ENCODE peak calls at places on chromosomes 11 and 22, in five cellular contexts. One of them, this sample, is unnamed.

GRCh38 chr11:77113382-77114088 is 10.9 kb downstream of the OMP start:
- DNase-seq in A673: peak; percentile 34
- DNase-seq in kidney: no peak
- DNase-seq in body of pancreas: peak; percentile 56
- DNase-seq in HCT116: no peak
- DNase-seq in this sample: no peak

GRCh38 chr22:33865248-33865647 is 55.0 kb downstream of the LARGE1 start:
- DNase-seq in body of pancreas: no peak
- DNase-seq in HCT116: no peak
- DNase-seq in kidney: no peak
- DNase-seq in A673: no peak
- DNase-seq in this sample: no peak

GRCh38 chr11:126384053-126384335 is 28.5 kb downstream of the ST3GAL4 start:
- DNase-seq in A673: no peak
- DNase-seq in HCT116: no peak
- DNase-seq in kidney: no peak
- DNase-seq in body of pancreas: no peak
- DNase-seq in this sample: no peak

GRCh38 chr22:45131749-45132148 is 32.0 kb upstream of the NUP50 start:
- DNase-seq in HCT116: no peak
- DNase-seq in kidney: no peak
- DNase-seq in body of pancreas: no peak
- DNase-seq in A673: no peak
- DNase-seq in this sample: no peak

GRCh38 chr11:84419576-84419975 is 1133.4 kb upstream of the CCDC90B start:
- DNase-seq in kidney: no peak
- DNase-seq in HCT116: no peak
- DNase-seq in A673: no peak
- DNase-seq in body of pancreas: no peak
- DNase-seq in this sample: no peak

GRCh38 chr11:118406599-118407166 is 5.3 kb downstream of the ATP5MG start:
- DNase-seq in body of pancreas: no peak
- DNase-seq in kidney: no peak
- DNase-seq in HCT116: no peak
- DNase-seq in A673: peak; percentile 23
- DNase-seq in this sample: no peak

GRCh38 chr11:19820100-19820499 is 107.5 kb downstream of the NAV2 start:
- DNase-seq in A673: no peak
- DNase-seq in body of pancreas: no peak
- DNase-seq in HCT116: no peak
- DNase-seq in kidney: no peak
- DNase-seq in this sample: no peak

GRCh38 chr11:59437770-59438169 is 1.5 kb downstream of the OR5A1 start:
- DNase-seq in kidney: no peak
- DNase-seq in HCT116: no peak
- DNase-seq in body of pancreas: no peak
- DNase-seq in A673: peak; percentile 75
- DNase-seq in this sample: no peak

GRCh38 chr11:130511765-130512164 is 63.3 kb downstream of the ADAMTS15 start:
- DNase-seq in body of pancreas: no peak
- DNase-seq in A673: no peak
- DNase-seq in HCT116: no peak
- DNase-seq in kidney: no peak
- DNase-seq in this sample: no peak

GRCh38 chr11:95563859-95564258 is 225.7 kb downstream of the FAM76B start:
- DNase-seq in HCT116: no peak
- DNase-seq in body of pancreas: no peak
- DNase-seq in kidney: no peak
- DNase-seq in A673: no peak
- DNase-seq in this sample: no peak

GRCh38 chr11:61516675-61517516 is 8.3 kb downstream of the LRRC10B start:
- DNase-seq in HCT116: no peak
- DNase-seq in kidney: no peak
- DNase-seq in body of pancreas: no peak
- DNase-seq in A673: peak; percentile 84
- DNase-seq in this sample: peak; percentile 43

GRCh38 chr22:19998232-19998951 is 18.2 kb downstream of the ARVCF start:
- DNase-seq in body of pancreas: no peak
- DNase-seq in HCT116: no peak
- DNase-seq in A673: no peak
- DNase-seq in kidney: peak; percentile 71
- DNase-seq in this sample: no peak

GRCh38 chr11:1109101-1109917 is 34.6 kb downstream of the MUC2 start:
- DNase-seq in body of pancreas: no peak
- DNase-seq in HCT116: no peak
- DNase-seq in kidney: peak; percentile 71
- DNase-seq in A673: no peak
- DNase-seq in this sample: no peak

GRCh38 chr22:38657248-38657909 is 941 bp downstream of the CBY1 start:
- DNase-seq in body of pancreas: peak; percentile 39
- DNase-seq in A673: no peak
- DNase-seq in HCT116: no peak
- DNase-seq in kidney: no peak
- DNase-seq in this sample: peak; percentile 30

GRCh38 chr11:74696932-74697687 is 34.1 kb downstream of the CHRDL2 start:
- DNase-seq in A673: no peak
- DNase-seq in kidney: peak; percentile 96
- DNase-seq in HCT116: no peak
- DNase-seq in body of pancreas: peak; percentile 81
- DNase-seq in this sample: no peak

GRCh38 chr11:74418509-74418895 is 20.3 kb upstream of the PGM2L1 start:
- DNase-seq in kidney: no peak
- DNase-seq in A673: peak; percentile 91
- DNase-seq in HCT116: no peak
- DNase-seq in body of pancreas: no peak
- DNase-seq in this sample: no peak

GRCh38 chr11:116613201-116613910 is 159.4 kb downstream of the BUD13 start:
- DNase-seq in body of pancreas: no peak
- DNase-seq in HCT116: no peak
- DNase-seq in A673: no peak
- DNase-seq in kidney: no peak
- DNase-seq in this sample: no peak

DNA sequence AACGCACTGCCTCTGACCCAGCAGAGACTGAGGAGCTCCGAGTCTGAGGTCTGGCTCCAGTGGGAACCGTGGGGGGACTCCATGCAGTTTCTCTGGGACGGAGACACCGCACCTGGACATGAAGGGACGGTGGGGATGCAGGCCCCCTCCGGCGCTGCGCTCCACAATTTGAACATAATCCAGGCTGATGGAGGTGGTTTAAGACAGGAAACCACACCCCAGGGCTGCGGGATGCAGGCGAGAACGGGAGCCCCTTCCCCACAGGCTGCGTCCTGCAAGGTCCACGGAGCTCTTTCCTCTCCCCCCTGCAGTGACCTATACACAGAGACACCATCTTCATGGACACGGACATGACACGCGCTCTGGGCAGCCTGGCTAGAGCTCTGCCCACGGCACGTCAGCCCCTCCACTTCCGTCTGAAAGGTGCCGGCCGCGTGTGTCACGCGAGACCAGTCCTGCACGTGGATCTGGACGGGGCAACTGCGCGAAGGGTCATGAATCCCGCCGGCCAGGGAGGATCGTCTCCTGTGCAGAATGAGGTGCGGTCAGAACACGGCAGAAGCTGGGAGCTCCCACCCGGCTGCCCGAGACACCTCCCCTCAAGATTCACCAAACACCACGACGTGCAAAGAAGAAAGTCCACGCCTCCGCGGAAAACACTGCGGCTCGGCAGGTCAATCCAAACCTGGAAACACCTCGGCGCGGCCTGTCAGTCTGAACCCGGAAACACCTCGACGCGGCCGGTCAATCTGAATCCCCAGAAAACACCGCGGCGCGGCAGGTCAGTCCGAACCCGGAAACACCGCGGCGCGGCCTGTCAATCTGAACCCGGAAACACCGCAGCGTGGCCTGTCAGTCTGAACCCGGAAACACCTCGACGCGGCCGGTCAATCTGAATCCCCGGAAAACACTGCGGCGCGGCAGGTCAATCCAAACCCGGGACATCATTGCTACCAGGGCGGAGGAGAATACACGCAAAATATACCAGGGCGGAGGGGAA is 212.4 kb downstream of the BRD1 start:
- DNase-seq in body of pancreas: no peak
- DNase-seq in HCT116: no peak
- DNase-seq in A673: no peak
- DNase-seq in kidney: peak; percentile 65
- DNase-seq in this sample: no peak
- H3K9me3 ChIP-seq in body of pancreas: no peaks in the 10 kb centered on the region
- H3K9me3 ChIP-seq in HCT116: no peaks in the 10 kb centered on the region
- H3K9me3 ChIP-seq in A673: no peaks in the 10 kb centered on the region
- H3K9me3 ChIP-seq in kidney: peaks cover 6% of the 10 kb centered on the region
- H3K9me3 ChIP-seq in this sample: peaks cover 11% of the 10 kb centered on the region

DNA sequence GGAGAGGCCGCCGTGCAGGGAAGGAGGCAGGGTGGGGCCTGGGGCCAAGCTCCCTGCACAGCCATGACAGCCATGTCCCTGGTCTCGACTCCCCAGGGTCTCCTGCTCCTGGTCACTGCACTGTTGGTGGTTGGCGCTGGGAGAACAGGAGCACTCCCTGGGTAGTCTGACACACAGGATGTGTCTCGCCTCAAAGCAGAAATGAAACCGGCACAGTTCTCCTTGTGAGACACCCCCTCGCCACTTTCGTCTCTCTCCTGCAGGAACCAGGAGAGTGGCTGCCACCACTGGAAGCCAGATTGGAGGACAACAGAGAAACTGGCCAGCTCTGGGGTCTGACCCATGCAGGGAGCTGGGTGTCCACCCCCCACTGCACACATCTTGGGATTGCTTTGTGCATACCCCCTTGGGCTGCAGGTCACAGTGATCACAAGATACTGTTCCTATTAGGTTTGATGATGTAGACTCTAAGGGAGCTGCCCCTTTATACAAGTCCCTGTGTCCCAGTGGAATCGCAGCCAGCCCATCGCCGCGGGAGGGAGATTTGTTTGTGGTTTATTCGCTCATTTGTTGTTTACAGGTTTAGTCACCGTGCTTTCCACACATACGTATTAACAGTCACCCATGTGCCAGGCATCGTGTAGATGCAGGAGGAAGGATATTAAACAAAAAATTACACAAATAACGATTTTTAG is 27.0 kb upstream of the YWHAH start:
- DNase-seq in A673: no peak
- DNase-seq in body of pancreas: no peak
- DNase-seq in HCT116: no peak
- DNase-seq in kidney: no peak
- DNase-seq in this sample: no peak
- H3K27ac ChIP-seq in A673: no peak overlapping the region
- H3K27ac ChIP-seq in body of pancreas: no peak overlapping the region
- H3K27ac ChIP-seq in HCT116: no peak overlapping the region
- H3K27ac ChIP-seq in kidney: no peak overlapping the region
- H3K27ac ChIP-seq in this sample: no peak overlapping the region

DNA sequence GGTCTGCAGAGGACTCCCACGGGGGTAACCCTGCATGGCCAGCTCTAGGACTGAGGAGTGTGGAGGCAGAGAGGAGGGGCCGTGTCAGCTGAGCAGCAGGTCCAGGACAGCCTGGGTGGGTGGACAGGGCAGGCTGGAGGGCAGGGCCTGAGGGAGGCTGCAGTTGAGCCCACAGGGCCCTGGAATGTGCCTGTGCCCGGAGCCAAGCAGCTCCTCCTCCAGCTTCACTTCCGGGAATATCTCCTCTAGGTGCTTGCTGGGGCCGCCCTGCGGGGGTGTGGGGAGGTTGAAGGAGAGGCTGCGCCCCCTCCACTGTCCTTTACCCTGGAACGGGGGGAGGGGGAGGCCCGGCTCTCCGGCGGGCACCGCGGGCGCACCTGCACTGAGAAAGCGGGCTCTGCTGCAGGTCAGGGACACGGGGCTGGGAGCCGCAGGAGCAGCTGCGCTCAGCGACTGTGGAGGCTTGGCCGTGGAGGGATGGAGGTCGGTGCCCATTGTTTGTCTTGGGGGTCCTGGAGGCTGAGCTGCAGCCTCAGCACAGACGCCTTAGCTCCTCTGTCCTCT is 1293.2 kb downstream of the BRD1 start:
- DNase-seq in kidney: no peak
- DNase-seq in A673: no peak
- DNase-seq in HCT116: no peak
- DNase-seq in body of pancreas: peak; percentile 33
- DNase-seq in this sample: no peak
- H3K9me3 ChIP-seq in kidney: no peaks in the 10 kb centered on the region
- H3K9me3 ChIP-seq in A673: no peaks in the 10 kb centered on the region
- H3K9me3 ChIP-seq in HCT116: no peaks in the 10 kb centered on the region
- H3K9me3 ChIP-seq in body of pancreas: no peaks in the 10 kb centered on the region
- H3K9me3 ChIP-seq in this sample: no peaks in the 10 kb centered on the region

DNA sequence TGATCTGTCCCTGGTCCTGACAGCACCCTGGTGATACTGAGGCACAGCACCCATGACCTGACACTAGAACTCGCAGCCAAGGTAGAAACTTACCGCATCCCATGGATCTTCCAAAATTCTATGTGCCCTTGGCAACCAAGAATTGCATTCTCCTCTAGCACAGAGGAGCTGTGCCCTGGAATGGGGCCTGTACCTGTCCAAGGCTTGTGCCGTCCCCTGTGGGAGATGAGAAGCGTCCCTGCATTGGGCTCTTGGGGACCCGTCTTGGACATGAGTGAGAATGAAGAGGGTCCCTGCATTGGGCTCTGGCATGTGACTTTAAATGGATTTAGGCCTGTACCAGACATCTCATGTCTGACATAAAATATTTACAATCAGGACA is 67.1 kb downstream of the GGTLC2 start:
- DNase-seq in A673: no peak
- DNase-seq in HCT116: no peak
- DNase-seq in body of pancreas: no peak
- DNase-seq in kidney: no peak
- DNase-seq in this sample: no peak
- H3K27ac ChIP-seq in A673: no peak overlapping the region
- H3K27ac ChIP-seq in HCT116: no peak overlapping the region
- H3K27ac ChIP-seq in body of pancreas: no peak overlapping the region
- H3K27ac ChIP-seq in kidney: no peak overlapping the region
- H3K27ac ChIP-seq in this sample: no peak overlapping the region

DNA sequence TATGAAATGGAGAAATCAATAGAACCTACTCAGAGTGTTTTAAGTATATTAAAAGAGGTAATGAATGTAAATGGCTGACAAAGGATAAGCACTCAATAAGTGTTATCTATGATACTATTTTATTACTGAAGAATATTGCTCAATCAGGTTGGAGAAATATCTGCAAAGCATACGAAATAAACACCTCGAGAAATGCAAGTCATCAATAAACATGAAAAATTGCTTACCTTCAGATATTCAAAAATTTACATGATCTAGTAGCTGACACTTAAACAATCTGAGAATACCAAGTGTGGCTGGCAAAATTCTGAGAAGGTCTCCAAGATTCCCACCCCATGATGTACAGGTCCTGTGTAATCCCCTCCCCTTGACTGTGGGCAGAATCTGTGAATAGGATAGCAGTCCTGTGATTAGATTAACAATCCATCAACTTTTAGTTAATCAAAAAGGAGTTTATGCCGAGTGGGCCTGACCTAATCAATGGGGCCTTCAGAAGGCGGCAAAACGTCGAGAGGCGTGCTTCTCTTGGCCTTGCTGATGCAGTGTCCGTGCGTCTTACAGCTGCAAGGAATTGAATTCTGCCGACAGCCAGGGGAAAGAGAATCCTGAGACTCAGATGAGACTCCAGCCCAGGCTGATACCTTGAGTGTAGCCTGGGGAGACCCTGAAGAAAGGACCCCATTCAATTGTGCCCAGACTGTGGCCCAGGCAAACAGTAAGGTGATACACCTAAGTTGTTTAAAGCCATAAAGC is 49.1 kb downstream of the SPATA19 start:
- DNase-seq in body of pancreas: no peak
- DNase-seq in kidney: no peak
- DNase-seq in HCT116: no peak
- DNase-seq in A673: no peak
- DNase-seq in this sample: no peak
- H3K9me3 ChIP-seq in body of pancreas: no peaks in the 10 kb centered on the region
- H3K9me3 ChIP-seq in kidney: peaks cover 16% of the 10 kb centered on the region
- H3K9me3 ChIP-seq in HCT116: no peaks in the 10 kb centered on the region
- H3K9me3 ChIP-seq in A673: peaks cover 21% of the 10 kb centered on the region
- H3K9me3 ChIP-seq in this sample: no peaks in the 10 kb centered on the region

This sample was measured in naive thymus-derived CD4-positive, alpha-beta T cell.